ENCODE peak calls at places on chromosomes 1 and 21, in four cellular contexts. E is upper lobe of right lung, D is dorsolateral prefrontal cortex, L is pancreas. J is an unnamed sample.
A peak's percentile ranks its signal among the peaks of the same experiment; 100 is the strongest.

GRCh38 chr1:21896652-21897532 is 40.2 kb downstream of the HSPG2 start:
- DNase-seq in E (no peak), D (no peak), L (no peak), J (peak; percentile 71)

GRCh38 chr1:86616871-86617270 is 70.0 kb downstream of the CLCA4 start:
- DNase-seq in E (no peak), D (no peak), L (no peak), J (no peak)

GRCh38 chr1:155645648-155646047 is 35.6 kb downstream of the MSTO1 start:
- DNase-seq in E (no peak), D (no peak), L (no peak), J (no peak)

GRCh38 chr1:82697965-82698364 is 897.2 kb downstream of the ADGRL2 start:
- DNase-seq in E (no peak), D (no peak), L (no peak), J (no peak)

GRCh38 chr1:63901094-63901493 is 127.3 kb downstream of the ROR1 start:
- DNase-seq in E (no peak), D (no peak), L (no peak), J (no peak)

GRCh38 chr21:34592120-34592561 is 22.8 kb downstream of the RCAN1 start:
- DNase-seq in E (no peak), D (peak; percentile 51), L (peak; percentile 78), J (no peak)

GRCh38 chr21:15520811-15521643 is 208.8 kb upstream of the USP25 start:
- DNase-seq in E (no peak), D (no peak), L (no peak), J (no peak)

GRCh38 chr1:92968138-92969032 is 7.1 kb upstream of the DIPK1A start:
- DNase-seq in E (no peak), D (no peak), L (no peak), J (no peak)

GRCh38 chr1:100580446-100580845 is 42.5 kb downstream of the GPR88 start:
- DNase-seq in E (no peak), D (no peak), L (no peak), J (no peak)

GRCh38 chr1:19448491-19449439 is 36.6 kb downstream of the CAPZB start:
- DNase-seq in E (no peak), D (no peak), L (no peak), J (no peak)

GRCh38 chr1:12204140-12204539 is 25.7 kb upstream of the VPS13D start:
- DNase-seq in E (no peak), D (no peak), L (no peak), J (no peak)

GRCh38 chr1:65170511-65171142 is 22.6 kb downstream of the AK4 start:
- DNase-seq in E (no peak), D (peak; percentile 35), L (no peak), J (peak; percentile 86)

GRCh38 chr1:54248966-54249365 is 49.0 kb downstream of the MRPL37 start:
- DNase-seq in E (no peak), D (no peak), L (no peak), J (no peak)

DNA sequence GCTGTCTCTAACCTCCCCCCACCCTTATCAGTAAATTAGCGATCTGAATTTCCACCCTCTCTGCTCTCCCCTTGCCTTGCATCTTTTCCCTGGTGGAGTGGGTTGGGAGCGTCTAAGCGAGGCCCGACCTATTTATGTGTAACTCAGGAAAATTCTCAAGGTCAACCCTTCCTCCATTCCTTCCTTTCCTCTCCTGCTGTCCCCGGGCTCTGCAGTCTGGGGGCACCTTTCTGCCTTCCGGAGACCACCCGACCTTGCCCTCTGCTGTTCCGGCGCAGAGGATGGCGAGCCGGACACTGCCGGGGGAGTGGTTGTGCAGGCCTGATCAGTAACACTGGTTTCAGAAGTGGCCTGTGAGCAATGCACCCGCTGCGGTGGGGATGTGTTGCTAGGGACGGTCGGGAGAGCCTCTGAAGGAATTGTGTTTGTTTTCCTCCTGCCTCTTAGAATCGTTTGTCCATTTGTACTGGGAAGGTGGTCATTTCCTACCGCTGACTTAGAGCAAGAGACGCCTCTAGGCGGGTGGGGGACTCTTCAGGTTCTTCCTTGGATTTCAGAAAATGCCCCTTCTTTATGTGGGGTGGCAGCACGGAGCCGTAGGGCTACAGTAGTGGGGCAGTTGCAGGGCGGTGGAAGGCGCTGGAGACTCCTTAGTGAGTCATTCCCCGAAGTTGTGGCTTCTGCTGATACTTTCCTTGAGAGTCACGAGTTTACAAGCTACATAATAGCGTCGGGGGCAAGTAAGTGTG is 543 bp downstream of the MGST3 start:
- DNase-seq in E (peak; percentile 81), D (peak; percentile 42), L (peak; percentile 57), J (peak; percentile 53)
- TF ChIP-seq CTCF in E (no peak), D (no peak), L (no peak), J (no peak)

DNA sequence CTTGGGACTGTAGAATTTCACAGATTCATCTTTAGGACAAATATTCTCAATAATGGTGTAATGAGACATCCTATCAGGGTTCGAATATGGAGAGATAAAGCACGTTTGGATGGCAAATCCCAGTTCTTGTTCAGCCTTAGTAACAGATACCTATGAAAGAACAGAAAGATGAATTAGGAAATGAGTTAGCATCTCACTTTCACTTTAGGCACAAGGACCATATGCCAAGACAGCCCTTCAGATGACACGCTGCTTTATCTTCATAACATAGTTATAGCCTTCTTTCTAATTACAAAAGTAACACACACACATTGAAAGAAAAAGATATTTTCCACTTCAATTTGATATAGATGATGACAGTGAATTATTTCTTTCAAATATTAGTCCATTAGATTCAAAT is 173.6 kb downstream of the TGFBR3 start:
- DNase-seq in E (no peak), D (no peak), L (no peak), J (no peak)
- H3K27ac ChIP-seq in E (peak overlapping the region; percentile 55), D (no peak overlapping the region), L (no peak overlapping the region), J (peak overlapping the region; percentile 55)

GRCh38 chr1:243944429-243945160 is 94.6 kb upstream of the AKT3 start:
- DNase-seq in E (no peak), D (no peak), L (no peak), J (no peak)

GRCh38 chr1:243945727-243946126 is 95.7 kb upstream of the AKT3 start:
- DNase-seq in E (no peak), D (no peak), L (no peak), J (no peak)

GRCh38 chr1:243946253-243946652 is 96.2 kb upstream of the AKT3 start:
- DNase-seq in E (no peak), D (no peak), L (no peak), J (no peak)

GRCh38 chr1:243943671-243944428 is 93.8 kb upstream of the AKT3 start:
- DNase-seq in E (no peak), D (no peak), L (no peak), J (no peak)

GRCh38 chr1:243946946-243947345 is 96.9 kb upstream of the AKT3 start:
- DNase-seq in E (no peak), D (no peak), L (no peak), J (no peak)
- TF ChIP-seq CTCF in E (peak; percentile 43), D (peak; percentile 32), L (no peak), J (peak; percentile 9)

GRCh38 chr1:172918478-172918877 is 132.3 kb downstream of the TNFSF18 start:
- DNase-seq in E (no peak), D (no peak), L (no peak), J (no peak)
- H3K27ac ChIP-seq in E (no peak overlapping the region), D (no peak overlapping the region), L (no peak overlapping the region), J (no peak overlapping the region)

DNA sequence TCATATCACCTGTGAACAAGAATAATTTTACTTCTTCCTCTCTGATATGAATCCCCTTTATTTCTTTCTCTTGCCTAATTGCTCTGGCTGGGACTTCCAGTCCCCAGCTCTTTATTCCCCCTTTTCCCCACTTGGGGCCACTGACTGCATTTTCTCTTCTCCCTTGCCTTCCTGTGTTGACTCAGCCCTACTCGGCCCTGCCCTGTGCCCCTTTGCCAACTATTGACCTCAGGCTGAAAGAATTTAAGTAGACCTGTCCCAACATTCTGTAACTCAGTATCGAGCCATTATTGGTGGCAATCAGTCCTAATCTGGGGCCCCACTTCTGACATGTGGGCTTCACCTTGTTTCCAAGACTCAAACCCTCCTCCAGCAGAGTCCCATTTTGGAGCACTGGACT is 60.6 kb upstream of the STUM start:
- DNase-seq in E (no peak), D (no peak), L (no peak), J (no peak)
- TF ChIP-seq CTCF in E (no peak), D (no peak), L (no peak), J (no peak)

DNA sequence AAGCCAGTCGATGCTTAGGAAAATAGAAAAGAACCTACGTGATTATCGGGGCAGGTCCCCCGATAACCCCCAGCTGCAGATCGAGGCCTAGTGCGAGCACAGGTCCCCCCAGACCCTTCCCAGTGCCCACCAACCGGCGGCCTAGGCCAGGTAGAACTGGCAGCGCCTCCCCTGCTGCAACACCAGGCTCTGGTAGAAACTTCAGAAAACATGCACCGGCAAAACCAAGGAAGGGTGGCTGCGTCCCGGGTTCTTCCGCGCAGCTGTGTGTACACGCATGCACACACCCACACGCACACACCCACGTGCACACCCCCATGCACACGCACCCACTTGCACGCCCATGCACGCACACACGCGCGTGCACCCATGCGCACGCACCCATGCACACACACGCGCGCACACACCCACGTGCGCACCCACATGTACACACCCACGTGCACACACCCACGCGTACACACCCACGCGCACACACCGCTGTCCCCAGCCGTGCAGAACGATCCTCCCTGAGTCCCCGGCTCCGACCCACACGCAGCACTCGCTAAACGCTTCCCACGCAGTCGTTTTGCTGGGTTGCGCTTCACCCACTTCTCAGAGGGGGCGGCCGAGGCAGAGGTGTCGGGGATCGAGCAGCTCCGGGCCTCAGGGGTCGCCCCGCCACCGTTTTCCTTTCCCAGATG is 5.2 kb downstream of the TSPEAR start:
- DNase-seq in E (no peak), D (no peak), L (no peak), J (no peak)
- H3K27ac ChIP-seq in E (no peak overlapping the region), D (no peak overlapping the region), L (no peak overlapping the region), J (no peak overlapping the region)